ENCODE peak calls at places on chromosome 1, in four cellular contexts. X, O, F and B are unnamed samples.

GRCh38 chr1:112614460-112615065 is 4.4 kb downstream of the ST7L start:
- DNase-seq in X (no peak), O (no peak), F (no peak), B (no peak)

GRCh38 chr1:232196042-232196441 is 433.9 kb downstream of the SIPA1L2 start:
- DNase-seq in X (no peak), O (no peak), F (no peak), B (no peak)

GRCh38 chr1:245754463-245754961 is 599.7 kb downstream of the KIF26B start:
- DNase-seq in X (no peak), O (no peak), F (no peak), B (no peak)

GRCh38 chr1:94245747-94246438 is 8.5 kb upstream of the ARHGAP29 start:
- DNase-seq in X (no peak), O (no peak), F (no peak), B (no peak)

GRCh38 chr1:156809281-156809680 is 7.4 kb downstream of the SH2D2A start:
- DNase-seq in X (no peak), O (peak; percentile 46), F (no peak), B (no peak)

GRCh38 chr1:15245593-15246325 is 1.3 kb upstream of the FHAD1 start:
- DNase-seq in X (no peak), O (no peak), F (no peak), B (peak; percentile 39)

GRCh38 chr1:212752256-212752933 is 39.2 kb downstream of the NSL1 start:
- DNase-seq in X (no peak), O (no peak), F (no peak), B (no peak)

GRCh38 chr1:76659171-76659940 is 207.9 kb upstream of the ST6GALNAC5 start:
- DNase-seq in X (no peak), O (no peak), F (no peak), B (no peak)

GRCh38 chr1:92317836-92318493 is 19.1 kb downstream of the RPAP2 start:
- DNase-seq in X (no peak), O (no peak), F (no peak), B (no peak)

GRCh38 chr1:10648689-10649483 is 147.6 kb downstream of the CASZ1 start:
- DNase-seq in X (no peak), O (no peak), F (no peak), B (no peak)

GRCh38 chr1:65027699-65028358 is 61.5 kb upstream of the JAK1 start:
- DNase-seq in X (no peak), O (peak; percentile 66), F (no peak), B (peak; percentile 93)

GRCh38 chr1:107934573-107934972 is 30.4 kb downstream of the VAV3 start:
- DNase-seq in X (no peak), O (no peak), F (no peak), B (no peak)

GRCh38 chr1:172678990-172679772 is 20.3 kb downstream of the FASLG start:
- DNase-seq in X (no peak), O (no peak), F (no peak), B (no peak)

GRCh38 chr1:177945943-177946650 is 23.8 kb downstream of the SEC16B start:
- DNase-seq in X (no peak), O (peak; percentile 73), F (no peak), B (peak; percentile 22)

GRCh38 chr1:31799196-31799894 is 16.5 kb downstream of the SPOCD1 start:
- DNase-seq in X (no peak), O (peak; percentile 47), F (no peak), B (no peak)

GRCh38 chr1:60867782-60868181 is 214.6 kb upstream of the NFIA start:
- DNase-seq in X (no peak), O (no peak), F (no peak), B (no peak)

GRCh38 chr1:234776875-234777849 is 167.2 kb upstream of the IRF2BP2 start:
- DNase-seq in X (no peak), O (no peak), F (no peak), B (no peak)

GRCh38 chr1:246809473-246809872 is 85.3 kb downstream of the SCCPDH start:
- DNase-seq in X (no peak), O (no peak), F (no peak), B (no peak)

GRCh38 chr1:25769625-25770024 is 30.4 kb upstream of the SELENON start:
- DNase-seq in X (no peak), O (no peak), F (no peak), B (no peak)

GRCh38 chr1:21300774-21301173 is 10.5 kb upstream of the ECE1 start:
- DNase-seq in X (no peak), O (no peak), F (no peak), B (no peak)

GRCh38 chr1:39394598-39394997 is 96.8 kb upstream of the BMP8A start:
- DNase-seq in X (no peak), O (no peak), F (no peak), B (no peak)

GRCh38 chr1:17795081-17795809 is 40.1 kb downstream of the ACTL8 start:
- DNase-seq in X (no peak), O (no peak), F (no peak), B (no peak)

GRCh38 chr1:117639741-117640140 is 33.9 kb downstream of the TENT5C start:
- DNase-seq in X (no peak), O (no peak), F (no peak), B (peak; percentile 72)

GRCh38 chr1:56507925-56508522 is 71.3 kb downstream of the PLPP3 start:
- DNase-seq in X (no peak), O (no peak), F (no peak), B (no peak)

GRCh38 chr1:223844521-223844961 is 1.2 kb downstream of the TP53BP2 start:
- DNase-seq in X (no peak), O (no peak), F (peak; percentile 32), B (no peak)

GRCh38 chr1:231958448-231958847 is 331.9 kb downstream of the DISC1 start:
- DNase-seq in X (no peak), O (no peak), F (no peak), B (no peak)

GRCh38 chr1:46180082-46180616 is 3.9 kb upstream of the P3R3URF start:
- DNase-seq in X (no peak), O (no peak), F (no peak), B (no peak)

GRCh38 chr1:4515727-4516289 is 138.6 kb upstream of the AJAP1 start:
- DNase-seq in X (no peak), O (no peak), F (no peak), B (peak; percentile 53)

GRCh38 chr1:7375329-7375728 is 395.8 kb upstream of the VAMP3 start:
- DNase-seq in X (no peak), O (no peak), F (no peak), B (no peak)

GRCh38 chr1:61079898-61080336 is 2.4 kb upstream of the NFIA start:
- DNase-seq in X (no peak), O (peak; percentile 88), F (peak; percentile 9), B (peak; percentile 86)

GRCh38 chr1:160398823-160399222 is 1.5 kb upstream of the VANGL2 start:
- DNase-seq in X (no peak), O (no peak), F (no peak), B (no peak)

GRCh38 chr1:26618561-26618960 is 77.3 kb upstream of the ARID1A start:
- DNase-seq in X (no peak), O (no peak), F (no peak), B (no peak)

GRCh38 chr1:235892734-235893413 is 26.2 kb upstream of the LYST start:
- DNase-seq in X (no peak), O (no peak), F (no peak), B (no peak)

GRCh38 chr1:208536176-208536575 is 292.0 kb upstream of the PLXNA2 start:
- DNase-seq in X (no peak), O (no peak), F (no peak), B (no peak)

GRCh38 chr1:205656236-205656635 is 24.1 kb downstream of the SLC45A3 start:
- DNase-seq in X (no peak), O (no peak), F (no peak), B (no peak)

GRCh38 chr1:232555581-232556189 is 74.2 kb downstream of the SIPA1L2 start:
- DNase-seq in X (no peak), O (no peak), F (no peak), B (no peak)